ENCODE peak calls at places on chromosomes 7 and 10, in nine cellular contexts. M, B, W, V, S, K, C, J and G are unnamed samples.
A peak's percentile ranks its signal among the peaks of the same experiment; 100 is the strongest.

GRCh38 chr10:110530131-110530831 is 32.6 kb downstream of the DUSP5 start:
- DNase-seq in M (peak; percentile 70), K (peak; percentile 73), S (peak; percentile 61), J (peak; percentile 16), V (peak; percentile 58), C (peak; percentile 81), B (peak; percentile 92), W (peak; percentile 47), G (peak; percentile 56)

GRCh38 chr7:106840342-106840741 is 24.7 kb upstream of the PIK3CG start:
- DNase-seq in C (no peak), W (peak; percentile 82), J (no peak), S (no peak), V (peak; percentile 51), B (peak; percentile 94), M (no peak), K (peak; percentile 6), G (peak; percentile 60)

GRCh38 chr7:94366827-94367226 is 27.9 kb upstream of the COL1A2 start:
- DNase-seq in M (no peak), J (no peak), V (no peak), K (no peak), C (no peak), W (no peak), B (peak; percentile 18), S (no peak), G (no peak)

GRCh38 chr10:43350139-43350538 is 21.3 kb upstream of the FXYD4 start:
- DNase-seq in B (no peak), C (peak; percentile 92), J (no peak), M (no peak), V (no peak), K (no peak), W (no peak), S (peak; percentile 83), G (no peak)

GRCh38 chr7:25240340-25240739 is 12.1 kb upstream of the NPVF start:
- DNase-seq in V (no peak), S (no peak), K (no peak), W (no peak), B (no peak), C (no peak), J (no peak), M (no peak), G (peak; percentile 5)

GRCh38 chr10:97762816-97763215 is 9.0 kb downstream of the SFRP5 start:
- DNase-seq in V (no peak), C (no peak), B (no peak), S (no peak), K (peak; percentile 84), J (peak; percentile 81), W (peak; percentile 2), M (no peak), G (peak; percentile 15)

GRCh38 chr10:69974551-69975155 is 78.0 kb upstream of the MACROH2A2 start:
- DNase-seq in S (no peak), V (no peak), K (no peak), B (peak; percentile 75), C (no peak), M (peak; percentile 56), W (peak; percentile 77), J (no peak), G (peak; percentile 70)

GRCh38 chr10:46091080-46091833 is 45.2 kb upstream of the MSMB start:
- DNase-seq in J (no peak), V (no peak), C (no peak), S (no peak), B (no peak), K (no peak), W (no peak), M (no peak), G (no peak)

GRCh38 chr10:76085773-76086570 is 654.5 kb downstream of the LRMDA start:
- DNase-seq in M (no peak), K (no peak), S (no peak), W (no peak), J (no peak), B (peak; percentile 17), V (no peak), C (no peak), G (no peak)

GRCh38 chr10:122342293-122343134 is 32.0 kb upstream of the PLEKHA1 start:
- DNase-seq in C (no peak), W (peak; percentile 14), K (peak; percentile 57), J (peak; percentile 54), B (peak; percentile 72), S (peak; percentile 73), M (peak; percentile 70), V (peak; percentile 46), G (peak; percentile 76)

GRCh38 chr7:99579956-99580777 is 17.9 kb upstream of the TMEM225B start:
- DNase-seq in M (peak; percentile 75), K (peak; percentile 88), W (peak; percentile 25), S (no peak), V (no peak), J (peak; percentile 6), B (peak; percentile 59), C (no peak), G (peak; percentile 52)
- TF ChIP-seq EZH2 in M (no peak), K (no peak), W (no peak), S (no peak), V (no peak), J (no peak), B (no peak), C (no peak), G (no peak)

GRCh38 chr10:71838264-71839211 is 12.5 kb downstream of the PSAP start:
- DNase-seq in J (no peak), M (no peak), W (peak; percentile 39), K (no peak), S (peak; percentile 65), C (peak; percentile 77), V (peak; percentile 97), B (peak; percentile 84), G (peak; percentile 60)

GRCh38 chr10:71837085-71837827 is 13.8 kb downstream of the PSAP start:
- DNase-seq in B (no peak), C (peak; percentile 34), W (no peak), M (no peak), S (no peak), K (peak; percentile 65), V (peak; percentile 45), J (peak; percentile 57), G (no peak)

GRCh38 chr10:71834343-71834674 is 16.7 kb downstream of the PSAP start:
- DNase-seq in C (peak; percentile 21), J (no peak), W (no peak), S (no peak), B (no peak), M (no peak), K (no peak), V (no peak), G (no peak)

GRCh38 chr10:71835671-71836593 is 15.1 kb downstream of the PSAP start:
- DNase-seq in K (peak; percentile 34), C (peak; percentile 28), S (no peak), M (peak; percentile 46), V (peak; percentile 30), B (peak; percentile 98), W (peak; percentile 92), J (peak; percentile 42), G (peak; percentile 92)

GRCh38 chr10:71836594-71836970 is 14.5 kb downstream of the PSAP start:
- DNase-seq in J (no peak), K (no peak), V (no peak), W (peak; percentile 44), C (no peak), B (no peak), S (no peak), M (no peak), G (no peak)
- H3K4me2 ChIP-seq in J (peak overlapping the region; percentile 48), K (no peak overlapping the region), V (no peak overlapping the region), W (peak overlapping the region; percentile 62), C (no peak overlapping the region), B (peak overlapping the region; percentile 70), S (no peak overlapping the region), M (no peak overlapping the region), G (no peak overlapping the region)

GRCh38 chr10:73163096-73163495 is 4.7 kb downstream of the ECD start:
- DNase-seq in V (no peak), B (peak; percentile 83), M (no peak), J (no peak), W (no peak), K (no peak), C (no peak), S (no peak), G (no peak)

GRCh38 chr10:73168486-73168844 is 546 bp downstream of the FAM149B1 start:
- DNase-seq in J (peak; percentile 47), B (no peak), W (no peak), M (no peak), S (no peak), K (no peak), V (no peak), C (peak; percentile 56), G (no peak)

GRCh38 chr10:73167557-73168485 is at the start of the genes ECD and FAM149B1:
- DNase-seq in S (peak; percentile 100), M (peak; percentile 96), V (peak; percentile 96), J (peak; percentile 95), W (peak; percentile 91), C (peak; percentile 92), B (peak; percentile 97), K (peak; percentile 96), G (peak; percentile 94)

GRCh38 chr10:73169320-73169719 is 1.4 kb downstream of the FAM149B1 start:
- DNase-seq in B (no peak), J (no peak), K (no peak), C (no peak), M (no peak), W (no peak), S (no peak), V (no peak), G (no peak)

GRCh38 chr10:73166972-73167371 is 836 bp downstream of the ECD start:
- DNase-seq in W (no peak), B (no peak), S (no peak), J (no peak), K (no peak), C (no peak), M (no peak), V (no peak), G (no peak)
- H3K4me3 ChIP-seq in W (peak overlapping the region; percentile 94), B (peak overlapping the region; percentile 98), S (peak overlapping the region; percentile 76), J (peak overlapping the region; percentile 84), K (peak overlapping the region; percentile 84), C (peak overlapping the region; percentile 83), M (peak overlapping the region; percentile 78), V (peak overlapping the region; percentile 89), G (peak overlapping the region; percentile 98)

GRCh38 chr10:117167346-117168134 is 29.5 kb upstream of the VAX1 start:
- DNase-seq in B (no peak), S (no peak), W (no peak), K (peak; percentile 33), M (no peak), J (no peak), V (no peak), C (no peak), G (no peak)
- TF ChIP-seq EZH2 in B (no peak), S (no peak), W (peak; percentile 88), K (peak; percentile 89), M (peak; percentile 67), J (no peak), V (no peak), C (no peak), G (peak; percentile 64)

GRCh38 chr10:113086282-113086681 is 136.2 kb downstream of the TCF7L2 start:
- DNase-seq in C (peak; percentile 43), W (no peak), K (no peak), M (no peak), J (peak; percentile 92), S (no peak), V (no peak), B (no peak), G (no peak)
- H3K4me2 ChIP-seq in C (peak overlapping the region; percentile 63), W (peak overlapping the region; percentile 29), K (no peak overlapping the region), M (peak overlapping the region; percentile 18), J (peak overlapping the region; percentile 33), S (peak overlapping the region; percentile 67), V (no peak overlapping the region), B (peak overlapping the region; percentile 25), G (no peak overlapping the region)

GRCh38 chr10:106734220-106734619 is 430.3 kb downstream of the SORCS1 start:
- DNase-seq in W (no peak), M (no peak), V (no peak), C (no peak), J (no peak), S (no peak), B (no peak), K (no peak), G (no peak)
- H3K4me3 ChIP-seq in W (no peak overlapping the region), M (no peak overlapping the region), V (no peak overlapping the region), C (no peak overlapping the region), J (no peak overlapping the region), S (no peak overlapping the region), B (no peak overlapping the region), K (no peak overlapping the region), G (no peak overlapping the region)

GRCh38 chr10:100746413-100746931 is 1.1 kb downstream of the PAX2 start:
- DNase-seq in B (no peak), M (no peak), K (no peak), J (no peak), W (no peak), S (no peak), C (no peak), V (no peak), G (no peak)
- TF ChIP-seq EZH2 in B (no peak), M (peak; percentile 77), K (peak; percentile 32), J (peak; percentile 56), W (peak; percentile 69), S (no peak), C (no peak), V (peak; percentile 76), G (peak; percentile 95)